ENCODE peak calls at places on chromosomes 12 and 14, in four cellular contexts. One of them, this sample, is unnamed.

GRCh38 chr14:104582005-104582404 is 2.4 kb downstream of the C14orf180 start:
- DNase-seq in K562: peak; percentile 53
- DNase-seq in GM12878: no peak
- DNase-seq in H1: no peak
- DNase-seq in this sample: no peak

GRCh38 chr12:131682511-131682895 is 28.4 kb upstream of the SFSWAP start:
- DNase-seq in K562: no peak
- DNase-seq in GM12878: no peak
- DNase-seq in H1: no peak
- DNase-seq in this sample: no peak

GRCh38 chr12:110533607-110534006 is 31.5 kb downstream of the RAD9B start:
- DNase-seq in GM12878: no peak
- DNase-seq in H1: no peak
- DNase-seq in K562: no peak
- DNase-seq in this sample: no peak

GRCh38 chr14:39469094-39469710 is 37.0 kb upstream of the FBXO33 start:
- DNase-seq in GM12878: no peak
- DNase-seq in H1: peak; percentile 56
- DNase-seq in K562: no peak
- DNase-seq in this sample: no peak

GRCh38 chr14:36207500-36207899 is 31.0 kb upstream of the PTCSC3 start:
- DNase-seq in H1: no peak
- DNase-seq in GM12878: no peak
- DNase-seq in K562: no peak
- DNase-seq in this sample: peak; percentile 14

GRCh38 chr12:115507951-115508722 is 769.4 kb downstream of the MED13L start:
- DNase-seq in K562: no peak
- DNase-seq in GM12878: no peak
- DNase-seq in H1: peak; percentile 79
- DNase-seq in this sample: no peak

GRCh38 chr14:97379091-97379531 is 581.9 kb downstream of the VRK1 start:
- DNase-seq in K562: no peak
- DNase-seq in H1: no peak
- DNase-seq in GM12878: no peak
- DNase-seq in this sample: no peak

GRCh38 chr12:627863-628805 is 35.1 kb downstream of the NINJ2 start:
- DNase-seq in K562: no peak
- DNase-seq in GM12878: no peak
- DNase-seq in H1: no peak
- DNase-seq in this sample: no peak

GRCh38 chr14:77037338-77037782 is 8.9 kb upstream of the IRF2BPL start:
- DNase-seq in H1: no peak
- DNase-seq in GM12878: no peak
- DNase-seq in K562: no peak
- DNase-seq in this sample: no peak

GRCh38 chr12:88300931-88301330 is 158.8 kb downstream of the TMTC3 start:
- DNase-seq in GM12878: no peak
- DNase-seq in K562: no peak
- DNase-seq in H1: no peak
- DNase-seq in this sample: no peak

GRCh38 chr14:28830115-28830534 is 63.5 kb downstream of the FOXG1 start:
- DNase-seq in GM12878: no peak
- DNase-seq in H1: no peak
- DNase-seq in K562: peak; percentile 17
- DNase-seq in this sample: no peak

GRCh38 chr14:25537846-25538455 is 488.0 kb upstream of the STXBP6 start:
- DNase-seq in K562: peak; percentile 29
- DNase-seq in H1: peak; percentile 75
- DNase-seq in GM12878: no peak
- DNase-seq in this sample: peak; percentile 26

GRCh38 chr12:109949089-109949488 is 47.1 kb downstream of the GIT2 start:
- DNase-seq in GM12878: no peak
- DNase-seq in K562: no peak
- DNase-seq in H1: no peak
- DNase-seq in this sample: no peak

GRCh38 chr12:50059440-50060119 is 2.2 kb downstream of the ASIC1 start:
- DNase-seq in K562: no peak
- DNase-seq in GM12878: no peak
- DNase-seq in H1: no peak
- DNase-seq in this sample: no peak

GRCh38 chr14:82602794-82603193 is 1069.1 kb upstream of the SEL1L start:
- DNase-seq in H1: no peak
- DNase-seq in GM12878: no peak
- DNase-seq in K562: no peak
- DNase-seq in this sample: no peak

GRCh38 chr12:55060470-55060869 is 40.7 kb downstream of the NEUROD4 start:
- DNase-seq in H1: no peak
- DNase-seq in GM12878: peak; percentile 61
- DNase-seq in K562: peak; percentile 12
- DNase-seq in this sample: no peak

DNA sequence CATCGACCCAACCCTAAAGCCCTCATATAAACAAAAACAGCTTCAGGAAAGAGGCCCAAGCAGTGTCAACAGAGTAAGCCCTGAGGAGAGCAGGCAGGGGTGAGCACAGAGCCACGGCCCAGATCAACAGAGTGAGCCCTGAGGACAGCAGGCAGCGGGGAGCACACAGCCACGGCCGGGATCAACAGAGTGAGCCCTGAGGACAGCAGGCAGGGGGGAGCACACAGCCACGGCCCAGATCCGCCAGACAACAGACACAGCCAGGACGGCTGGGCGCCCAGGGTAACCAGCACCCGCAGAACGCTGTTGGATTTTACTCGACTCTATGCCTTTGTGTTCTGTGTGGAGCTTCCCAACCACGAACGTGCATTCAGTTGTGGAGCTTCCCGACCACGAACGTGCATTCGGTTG is 15.0 kb downstream of the CCDC85C start:
- DNase-seq in GM12878: no peak
- DNase-seq in H1: no peak
- DNase-seq in K562: no peak
- DNase-seq in this sample: no peak
- TF ChIP-seq NRF1 in GM12878: no peak
- TF ChIP-seq NRF1 in H1: no peak
- TF ChIP-seq NRF1 in K562: no peak
- TF ChIP-seq NRF1 in this sample: no peak

GRCh38 chr14:20720741-20721140 is 24.9 kb upstream of the EDDM3A start:
- DNase-seq in GM12878: no peak
- DNase-seq in K562: no peak
- DNase-seq in H1: no peak
- DNase-seq in this sample: no peak
- TF ChIP-seq JUND in GM12878: no peak
- TF ChIP-seq JUND in K562: no peak
- TF ChIP-seq JUND in H1: no peak
- TF ChIP-seq JUND in this sample: no peak

GRCh38 chr12:69824956-69825355 is at the start of gene MYRFL:
- DNase-seq in GM12878: no peak
- DNase-seq in H1: no peak
- DNase-seq in K562: no peak
- DNase-seq in this sample: no peak
- TF ChIP-seq NRF1 in GM12878: no peak
- TF ChIP-seq NRF1 in H1: no peak
- TF ChIP-seq NRF1 in K562: no peak
- TF ChIP-seq NRF1 in this sample: no peak

GRCh38 chr12:89960011-89960507 is 251.4 kb upstream of the ATP2B1 start:
- DNase-seq in H1: no peak
- DNase-seq in GM12878: peak; percentile 68
- DNase-seq in K562: no peak
- DNase-seq in this sample: no peak
- TF ChIP-seq JUND in H1: no peak
- TF ChIP-seq JUND in GM12878: no peak
- TF ChIP-seq JUND in K562: no peak
- TF ChIP-seq JUND in this sample: no peak

DNA sequence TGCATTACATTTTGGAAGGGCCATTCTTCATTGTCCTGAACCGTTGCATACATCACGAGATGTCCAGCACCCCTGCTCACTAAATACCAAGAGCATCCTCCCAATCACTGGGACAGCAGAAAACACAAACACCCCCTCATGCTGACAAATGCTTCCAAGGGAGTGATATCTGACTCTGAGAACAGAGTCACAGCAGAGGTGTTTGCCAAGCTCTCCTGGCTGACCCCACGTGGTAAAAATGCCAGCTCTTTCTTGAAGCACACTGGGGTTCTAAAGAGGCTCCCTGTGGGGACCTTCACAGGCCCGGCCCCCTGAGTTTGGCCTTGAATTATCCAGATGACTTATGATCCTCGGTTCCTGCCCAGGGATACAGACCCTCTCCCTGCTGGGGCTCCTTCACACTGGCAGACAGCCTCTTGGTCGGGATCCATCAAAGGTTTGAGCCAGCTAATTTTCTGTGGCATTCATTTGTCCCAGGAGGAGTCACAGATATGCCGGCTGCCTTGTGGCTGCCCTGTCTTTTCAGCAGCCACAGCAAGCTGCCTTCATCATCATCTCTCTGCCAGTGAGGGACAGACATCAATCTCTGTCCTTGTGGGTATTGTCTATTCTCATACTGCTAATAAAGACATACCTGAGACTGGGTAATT is 43.1 kb upstream of the PSMC1 start:
- DNase-seq in K562: no peak
- DNase-seq in H1: no peak
- DNase-seq in GM12878: no peak
- DNase-seq in this sample: no peak
- TF ChIP-seq NRF1 in K562: no peak
- TF ChIP-seq NRF1 in H1: no peak
- TF ChIP-seq NRF1 in GM12878: no peak
- TF ChIP-seq NRF1 in this sample: no peak

DNA sequence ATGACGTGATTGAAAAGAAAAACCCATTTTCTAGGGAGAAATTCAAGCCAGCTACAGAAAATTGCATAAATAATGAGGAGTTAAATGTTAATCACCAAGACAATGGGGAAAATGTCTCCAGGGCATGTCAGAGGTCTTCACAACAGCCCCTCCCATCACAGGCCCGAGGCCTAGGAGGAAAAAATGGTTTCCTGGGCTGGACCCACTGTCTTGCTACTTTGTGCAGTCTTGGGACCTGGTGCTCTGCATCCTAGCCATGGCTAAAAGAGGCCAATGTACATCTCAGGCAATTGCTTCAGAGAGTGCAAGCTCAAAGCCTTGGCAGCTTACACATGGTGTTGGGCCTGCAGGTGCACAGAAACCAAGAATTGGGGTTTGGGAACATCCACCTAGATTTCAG is 65.3 kb downstream of the TUNAR start:
- DNase-seq in GM12878: no peak
- DNase-seq in K562: no peak
- DNase-seq in H1: no peak
- DNase-seq in this sample: no peak
- TF ChIP-seq JUND in GM12878: no peak
- TF ChIP-seq JUND in K562: no peak
- TF ChIP-seq JUND in H1: no peak
- TF ChIP-seq JUND in this sample: no peak

GRCh38 chr12:75315518-75315917 is 14.6 kb downstream of the CAPS2 start:
- DNase-seq in K562: no peak
- DNase-seq in GM12878: no peak
- DNase-seq in H1: no peak
- DNase-seq in this sample: no peak
- TF ChIP-seq NRF1 in K562: no peak
- TF ChIP-seq NRF1 in GM12878: no peak
- TF ChIP-seq NRF1 in H1: no peak
- TF ChIP-seq NRF1 in this sample: no peak

This sample was measured in SK-N-SH.